ENCODE peak calls at places on chromosomes 1 and 21, in six cellular contexts. R is neuronal stem cell; J is left lung; X is T1000; F is stimulated activated CD8-positive, alpha-beta memory T cell treated with anti-CD3 and anti-CD28 coated beads, Interleukin-7, amount 100 ng/mL, for 1 hour; B is stimulated activated naive CD8-positive, alpha-beta T cell treated with anti-CD3 and anti-CD28 coated beads, Interleukin-15, Interleukin-2, amounts not matched to agents 100 U/mL and 50 U/mL, for 24 hours. A is an unnamed sample.

GRCh38 chr1:50438945-50439344 is 15.7 kb upstream of the DMRTA2 start:
- DNase-seq in X (no peak), R (no peak), B (no peak), J (no peak), F (no peak), A (no peak)

GRCh38 chr21:29133796-29134195 is 3.4 kb downstream of the MAP3K7CL start:
- DNase-seq in J (no peak), F (no peak), X (no peak), R (no peak), B (no peak), A (no peak)

GRCh38 chr1:203045821-203046594 is 19.7 kb downstream of the PPFIA4 start:
- DNase-seq in R (no peak), F (no peak), J (no peak), B (no peak), X (no peak), A (no peak)

GRCh38 chr1:93681549-93682412 is at the start of gene BCAR3:
- DNase-seq in B (peak), X (peak), F (no peak), R (peak), J (peak), A (peak)

GRCh38 chr1:163668472-163668871 is 346.7 kb downstream of the NUF2 start:
- DNase-seq in B (no peak), F (no peak), X (no peak), J (no peak), R (no peak), A (no peak)

GRCh38 chr1:192303029-192303428 is 13.8 kb upstream of the RGS21 start:
- DNase-seq in R (no peak), J (no peak), F (no peak), X (no peak), B (no peak), A (no peak)

GRCh38 chr1:154884868-154885706 is 15.0 kb upstream of the KCNN3 start:
- DNase-seq in B (no peak), X (no peak), R (no peak), J (no peak), F (no peak), A (no peak)

GRCh38 chr21:39483917-39484316 is 32.1 kb downstream of the SH3BGR start:
- DNase-seq in J (no peak), B (no peak), F (no peak), R (no peak), X (no peak), A (no peak)

GRCh38 chr1:93591833-93592635 is 89.6 kb downstream of the BCAR3 start:
- DNase-seq in B (peak), R (no peak), X (no peak), J (no peak), F (no peak), A (peak)

GRCh38 chr1:62778208-62778607 is 5.7 kb upstream of the ATG4C start:
- DNase-seq in F (no peak), B (no peak), R (no peak), X (no peak), J (no peak), A (no peak)

GRCh38 chr1:206678490-206678889 is 6.2 kb upstream of the MAPKAPK2 start:
- DNase-seq in J (no peak), B (no peak), R (no peak), F (no peak), X (no peak), A (no peak)

GRCh38 chr1:77182083-77182482 is 37.1 kb downstream of the PIGK start:
- DNase-seq in J (no peak), F (no peak), R (no peak), B (no peak), X (no peak), A (no peak)

GRCh38 chr21:45302082-45303061 is 14.7 kb upstream of the POFUT2 start:
- DNase-seq in J (peak), F (peak), R (no peak), X (no peak), B (peak), A (no peak)

GRCh38 chr1:98991127-98992003 is 13.3 kb downstream of the PLPPR5 start:
- DNase-seq in F (no peak), R (no peak), J (no peak), B (no peak), X (peak), A (no peak)

GRCh38 chr1:77057994-77058585 is 161.1 kb downstream of the PIGK start:
- DNase-seq in F (no peak), R (no peak), J (no peak), B (no peak), X (no peak), A (no peak)

GRCh38 chr1:210817385-210818275 is 316.3 kb downstream of the KCNH1 start:
- DNase-seq in J (no peak), R (no peak), F (no peak), B (no peak), X (no peak), A (no peak)